ENCODE peak calls at places on chromosomes 13 and 19, in six cellular contexts. One of them, this sample, is unnamed.

GRCh38 chr13:51945149-51945548 is 66.1 kb downstream of the ATP7B start:
- DNase-seq in AML-193: no peak
- DNase-seq in activated CD8-positive, alpha-beta T cell treated with anti-CD3 and anti-CD28 coated beads, Interleukin-2, amount 10 ng/mL, durations not matched to agents 7 days and 5 days: no peak
- DNase-seq in H9: no peak
- DNase-seq in mucosa of descending colon: no peak
- DNase-seq in hypothalamus: no peak
- DNase-seq in this sample: no peak

GRCh38 chr13:19592657-19593175 is 31.4 kb upstream of the TPTE2 start:
- DNase-seq in AML-193: no peak
- DNase-seq in activated CD8-positive, alpha-beta T cell treated with anti-CD3 and anti-CD28 coated beads, Interleukin-2, amount 10 ng/mL, durations not matched to agents 7 days and 5 days: no peak
- DNase-seq in H9: no peak
- DNase-seq in mucosa of descending colon: no peak
- DNase-seq in hypothalamus: no peak
- DNase-seq in this sample: no peak

GRCh38 chr19:45405435-45406164 is 731 bp upstream of the PPP1R13L start:
- DNase-seq in AML-193: peak
- DNase-seq in activated CD8-positive, alpha-beta T cell treated with anti-CD3 and anti-CD28 coated beads, Interleukin-2, amount 10 ng/mL, durations not matched to agents 7 days and 5 days: peak
- DNase-seq in H9: peak
- DNase-seq in mucosa of descending colon: peak
- DNase-seq in hypothalamus: peak
- DNase-seq in this sample: peak

GRCh38 chr19:13850910-13851753 is 25.8 kb upstream of the NANOS3 start:
- DNase-seq in AML-193: no peak
- DNase-seq in activated CD8-positive, alpha-beta T cell treated with anti-CD3 and anti-CD28 coated beads, Interleukin-2, amount 10 ng/mL, durations not matched to agents 7 days and 5 days: no peak
- DNase-seq in H9: peak
- DNase-seq in mucosa of descending colon: peak
- DNase-seq in hypothalamus: peak
- DNase-seq in this sample: no peak

GRCh38 chr13:45339867-45340266 is 1.1 kb downstream of the TPT1 start:
- DNase-seq in AML-193: no peak
- DNase-seq in activated CD8-positive, alpha-beta T cell treated with anti-CD3 and anti-CD28 coated beads, Interleukin-2, amount 10 ng/mL, durations not matched to agents 7 days and 5 days: peak
- DNase-seq in H9: no peak
- DNase-seq in mucosa of descending colon: no peak
- DNase-seq in hypothalamus: no peak
- DNase-seq in this sample: peak

GRCh38 chr19:33052352-33052972 is 12.2 kb downstream of the RHPN2 start:
- DNase-seq in AML-193: no peak
- DNase-seq in activated CD8-positive, alpha-beta T cell treated with anti-CD3 and anti-CD28 coated beads, Interleukin-2, amount 10 ng/mL, durations not matched to agents 7 days and 5 days: no peak
- DNase-seq in H9: no peak
- DNase-seq in mucosa of descending colon: peak
- DNase-seq in hypothalamus: no peak
- DNase-seq in this sample: no peak

GRCh38 chr13:19088416-19088815 is 93.2 kb downstream of the TUBA3C start:
- DNase-seq in AML-193: no peak
- DNase-seq in activated CD8-positive, alpha-beta T cell treated with anti-CD3 and anti-CD28 coated beads, Interleukin-2, amount 10 ng/mL, durations not matched to agents 7 days and 5 days: no peak
- DNase-seq in H9: no peak
- DNase-seq in mucosa of descending colon: no peak
- DNase-seq in hypothalamus: no peak
- DNase-seq in this sample: no peak

GRCh38 chr19:17078038-17078919 is 2.7 kb downstream of the MYO9B start:
- DNase-seq in AML-193: peak
- DNase-seq in activated CD8-positive, alpha-beta T cell treated with anti-CD3 and anti-CD28 coated beads, Interleukin-2, amount 10 ng/mL, durations not matched to agents 7 days and 5 days: no peak
- DNase-seq in H9: no peak
- DNase-seq in mucosa of descending colon: no peak
- DNase-seq in hypothalamus: no peak
- DNase-seq in this sample: no peak

GRCh38 chr13:45595968-45596367 is 19.6 kb downstream of the ERICH6B start:
- DNase-seq in AML-193: no peak
- DNase-seq in activated CD8-positive, alpha-beta T cell treated with anti-CD3 and anti-CD28 coated beads, Interleukin-2, amount 10 ng/mL, durations not matched to agents 7 days and 5 days: no peak
- DNase-seq in H9: no peak
- DNase-seq in mucosa of descending colon: no peak
- DNase-seq in hypothalamus: no peak
- DNase-seq in this sample: no peak

GRCh38 chr13:83780201-83780600 is 102.1 kb downstream of the SLITRK1 start:
- DNase-seq in AML-193: peak
- DNase-seq in activated CD8-positive, alpha-beta T cell treated with anti-CD3 and anti-CD28 coated beads, Interleukin-2, amount 10 ng/mL, durations not matched to agents 7 days and 5 days: no peak
- DNase-seq in H9: peak
- DNase-seq in mucosa of descending colon: no peak
- DNase-seq in hypothalamus: no peak
- DNase-seq in this sample: no peak

GRCh38 chr19:23440791-23441190 is 45.5 kb upstream of the ZNF91 start:
- DNase-seq in AML-193: no peak
- DNase-seq in activated CD8-positive, alpha-beta T cell treated with anti-CD3 and anti-CD28 coated beads, Interleukin-2, amount 10 ng/mL, durations not matched to agents 7 days and 5 days: peak
- DNase-seq in H9: peak
- DNase-seq in mucosa of descending colon: no peak
- DNase-seq in hypothalamus: no peak
- DNase-seq in this sample: no peak

GRCh38 chr19:29329460-29330134 is 116.6 kb upstream of the UQCRFS1 start:
- DNase-seq in AML-193: no peak
- DNase-seq in activated CD8-positive, alpha-beta T cell treated with anti-CD3 and anti-CD28 coated beads, Interleukin-2, amount 10 ng/mL, durations not matched to agents 7 days and 5 days: peak
- DNase-seq in H9: peak
- DNase-seq in mucosa of descending colon: no peak
- DNase-seq in hypothalamus: no peak
- DNase-seq in this sample: no peak

GRCh38 chr13:50685491-50685890 is 158.0 kb downstream of the DLEU7 start:
- DNase-seq in AML-193: no peak
- DNase-seq in activated CD8-positive, alpha-beta T cell treated with anti-CD3 and anti-CD28 coated beads, Interleukin-2, amount 10 ng/mL, durations not matched to agents 7 days and 5 days: no peak
- DNase-seq in H9: no peak
- DNase-seq in mucosa of descending colon: peak
- DNase-seq in hypothalamus: peak
- DNase-seq in this sample: no peak

GRCh38 chr13:70014337-70014736 is 93.3 kb upstream of the ATXN8OS start:
- DNase-seq in AML-193: no peak
- DNase-seq in activated CD8-positive, alpha-beta T cell treated with anti-CD3 and anti-CD28 coated beads, Interleukin-2, amount 10 ng/mL, durations not matched to agents 7 days and 5 days: no peak
- DNase-seq in H9: no peak
- DNase-seq in mucosa of descending colon: no peak
- DNase-seq in hypothalamus: no peak
- DNase-seq in this sample: no peak

GRCh38 chr19:21580101-21580500 is 74.7 kb downstream of the ZNF429 start:
- DNase-seq in AML-193: no peak
- DNase-seq in activated CD8-positive, alpha-beta T cell treated with anti-CD3 and anti-CD28 coated beads, Interleukin-2, amount 10 ng/mL, durations not matched to agents 7 days and 5 days: peak
- DNase-seq in H9: no peak
- DNase-seq in mucosa of descending colon: no peak
- DNase-seq in hypothalamus: no peak
- DNase-seq in this sample: no peak

GRCh38 chr19:29401712-29402421 is 123.9 kb upstream of the VSTM2B start:
- DNase-seq in AML-193: no peak
- DNase-seq in activated CD8-positive, alpha-beta T cell treated with anti-CD3 and anti-CD28 coated beads, Interleukin-2, amount 10 ng/mL, durations not matched to agents 7 days and 5 days: no peak
- DNase-seq in H9: no peak
- DNase-seq in mucosa of descending colon: no peak
- DNase-seq in hypothalamus: no peak
- DNase-seq in this sample: no peak